ENCODE peak calls at places on chromosome 10, in ten cellular contexts. B, T, Y, D, Q, J, Z, G, I and X are unnamed samples.

GRCh38 chr10:34869128-34869836 is 54.2 kb upstream of the PARD3 start:
- DNase-seq in B (no peak), T (no peak), Y (no peak), D (no peak), Q (no peak), J (no peak), Z (no peak), G (no peak), I (no peak), X (no peak)

GRCh38 chr10:5325076-5325475 is 39.7 kb upstream of the UCN3 start:
- DNase-seq in B (no peak), T (no peak), Y (no peak), D (no peak), Q (no peak), J (no peak), Z (no peak), G (no peak), I (no peak), X (no peak)

GRCh38 chr10:4262870-4263269 is 477.9 kb upstream of the KLF6 start:
- DNase-seq in B (no peak), T (no peak), Y (no peak), D (no peak), Q (no peak), J (no peak), Z (no peak), G (no peak), I (no peak), X (no peak)

GRCh38 chr10:103693070-103693811 is 162.1 kb downstream of the SH3PXD2A start:
- DNase-seq in B (no peak), T (no peak), Y (no peak), D (no peak), Q (peak; percentile 24), J (peak; percentile 34), Z (peak; percentile 28), G (no peak), I (peak; percentile 81), X (no peak)

GRCh38 chr10:86388119-86388704 is 21.6 kb upstream of the GRID1 start:
- DNase-seq in B (no peak), T (peak; percentile 37), Y (no peak), D (no peak), Q (no peak), J (no peak), Z (no peak), G (no peak), I (no peak), X (no peak)

GRCh38 chr10:130027716-130028464 is 63.8 kb upstream of the EBF3 start:
- DNase-seq in B (peak; percentile 54), T (no peak), Y (no peak), D (peak; percentile 76), Q (no peak), J (no peak), Z (no peak), G (peak; percentile 63), I (no peak), X (peak; percentile 76)

GRCh38 chr10:109924947-109925620 is 1.8 kb upstream of the XPNPEP1 start:
- DNase-seq in B (no peak), T (no peak), Y (no peak), D (no peak), Q (no peak), J (no peak), Z (no peak), G (no peak), I (no peak), X (no peak)

GRCh38 chr10:110865184-110865803 is 6.4 kb upstream of the PDCD4 start:
- DNase-seq in B (no peak), T (no peak), Y (peak; percentile 25), D (no peak), Q (no peak), J (no peak), Z (peak; percentile 49), G (no peak), I (peak; percentile 36), X (peak; percentile 66)

GRCh38 chr10:125008689-125009579 is 67.0 kb downstream of the ZRANB1 start:
- DNase-seq in B (no peak), T (no peak), Y (no peak), D (no peak), Q (no peak), J (no peak), Z (no peak), G (peak; percentile 58), I (no peak), X (no peak)

GRCh38 chr10:116722736-116723427 is 19.5 kb downstream of the HSPA12A start:
- DNase-seq in B (no peak), T (no peak), Y (no peak), D (no peak), Q (no peak), J (no peak), Z (no peak), G (peak; percentile 51), I (no peak), X (no peak)

GRCh38 chr10:14126697-14127440 is 203.9 kb downstream of the FRMD4A start:
- DNase-seq in B (no peak), T (no peak), Y (no peak), D (no peak), Q (no peak), J (no peak), Z (no peak), G (no peak), I (peak; percentile 27), X (peak; percentile 59)

GRCh38 chr10:119817991-119818888 is 54.4 kb downstream of the MCMBP start:
- DNase-seq in B (no peak), T (peak; percentile 74), Y (no peak), D (peak; percentile 81), Q (no peak), J (no peak), Z (no peak), G (peak; percentile 75), I (peak; percentile 34), X (no peak)

GRCh38 chr10:4763513-4763912 is 62.5 kb upstream of the AKR1E2 start:
- DNase-seq in B (no peak), T (no peak), Y (no peak), D (no peak), Q (no peak), J (no peak), Z (no peak), G (no peak), I (no peak), X (no peak)

GRCh38 chr10:112858990-112859520 is 91.0 kb upstream of the TCF7L2 start:
- DNase-seq in B (no peak), T (no peak), Y (no peak), D (no peak), Q (no peak), J (no peak), Z (no peak), G (no peak), I (no peak), X (no peak)

GRCh38 chr10:77158666-77159065 is 478.9 kb downstream of the KCNMA1 start:
- DNase-seq in B (no peak), T (no peak), Y (no peak), D (no peak), Q (no peak), J (no peak), Z (no peak), G (no peak), I (no peak), X (no peak)

GRCh38 chr10:29263506-29263905 is 25.4 kb upstream of the LYZL1 start:
- DNase-seq in B (no peak), T (no peak), Y (no peak), D (no peak), Q (no peak), J (no peak), Z (no peak), G (no peak), I (no peak), X (no peak)

GRCh38 chr10:110962443-110962842 is 43.0 kb downstream of the SHOC2 start:
- DNase-seq in B (no peak), T (no peak), Y (no peak), D (no peak), Q (no peak), J (no peak), Z (no peak), G (no peak), I (no peak), X (no peak)